ENCODE peak calls at places on chromosomes 4 and X, in six cellular contexts. T is IMR-90, P is body of pancreas, L is mucosa of descending colon, V is GM03348, U is AG09309. D is an unnamed sample.

GRCh38 chr4:113584407-113585150 is 177.0 kb downstream of the CAMK2D start:
- DNase-seq in T (peak; percentile 83), P (no peak), L (no peak), V (peak; percentile 24), U (peak; percentile 42), D (no peak)

GRCh38 chrX:150258463-150259430 is 104.4 kb upstream of the MAMLD1 start:
- DNase-seq in T (peak; percentile 42), P (no peak), L (no peak), V (peak; percentile 33), U (no peak), D (no peak)

GRCh38 chr4:4901877-4902276 is 42.4 kb downstream of the MSX1 start:
- DNase-seq in T (no peak), P (no peak), L (no peak), V (no peak), U (no peak), D (no peak)

GRCh38 chr4:145099653-145100052 is 1.5 kb downstream of the ABCE1 start:
- DNase-seq in T (peak; percentile 5), P (no peak), L (no peak), V (peak; percentile 6), U (no peak), D (peak; percentile 63)

GRCh38 chr4:64713256-64713840 is 304.1 kb upstream of the TECRL start:
- DNase-seq in T (peak; percentile 4), P (no peak), L (no peak), V (peak; percentile 9), U (peak; percentile 2), D (peak; percentile 26)

GRCh38 chr4:2931765-2932560 is 31.2 kb downstream of the NOP14 start:
- DNase-seq in T (no peak), P (peak; percentile 68), L (peak; percentile 47), V (no peak), U (no peak), D (no peak)

GRCh38 chrX:74902806-74903205 is 22.4 kb downstream of the NEXMIF start:
- DNase-seq in T (no peak), P (no peak), L (no peak), V (no peak), U (no peak), D (no peak)

GRCh38 chr4:8278421-8279287 is 9.1 kb downstream of the HTRA3 start:
- DNase-seq in T (peak; percentile 93), P (no peak), L (peak; percentile 37), V (peak; percentile 93), U (peak; percentile 32), D (no peak)

GRCh38 chrX:69556094-69557011 is 52.2 kb downstream of the NALF2 start:
- DNase-seq in T (no peak), P (peak; percentile 66), L (no peak), V (no peak), U (no peak), D (no peak)

GRCh38 chrX:109187473-109188168 is 294.3 kb downstream of the GUCY2F start:
- DNase-seq in T (no peak), P (no peak), L (no peak), V (no peak), U (no peak), D (no peak)

GRCh38 chr4:41140410-41140809 is 73.9 kb downstream of the APBB2 start:
- DNase-seq in T (no peak), P (no peak), L (no peak), V (no peak), U (no peak), D (no peak)

GRCh38 chr4:52266537-52267137 is 215.5 kb downstream of the SPATA18 start:
- DNase-seq in T (no peak), P (peak; percentile 60), L (no peak), V (no peak), U (no peak), D (no peak)

GRCh38 chrX:77118686-77119085 is 328.5 kb upstream of the FGF16 start:
- DNase-seq in T (no peak), P (no peak), L (no peak), V (no peak), U (no peak), D (no peak)

GRCh38 chrX:137234651-137235402 is 201.0 kb upstream of the GPR101 start:
- DNase-seq in T (no peak), P (no peak), L (no peak), V (no peak), U (no peak), D (no peak)

GRCh38 chr4:99400831-99401230 is 34.3 kb downstream of the ADH7 start:
- DNase-seq in T (no peak), P (no peak), L (no peak), V (no peak), U (no peak), D (no peak)

GRCh38 chr4:80201326-80202151 is 4.2 kb downstream of the PRDM8 start:
- DNase-seq in T (peak; percentile 89), P (peak; percentile 41), L (peak; percentile 52), V (no peak), U (no peak), D (peak; percentile 24)

GRCh38 chrX:9997524-9997923 is 30.4 kb downstream of the CLDN34 start:
- DNase-seq in T (no peak), P (no peak), L (no peak), V (no peak), U (no peak), D (no peak)

D was measured in pons.